ENCODE peak calls at places on chromosomes 13 and 19, in nine cellular contexts. W, N, G, F, T, R, L, P and Y are unnamed samples.
A peak's percentile ranks its signal among the peaks of the same experiment; 100 is the strongest.

GRCh38 chr13:26257049-26257448 is 3.1 kb downstream of the CDK8 start:
- DNase-seq in N (no peak), G (no peak), F (no peak), R (no peak), P (peak; percentile 5), L (no peak), W (no peak), T (no peak), Y (no peak)

GRCh38 chr19:1018932-1019615 is 1.8 kb downstream of the TMEM259 start:
- DNase-seq in G (peak; percentile 32), P (no peak), T (no peak), R (no peak), W (no peak), L (no peak), N (no peak), F (no peak), Y (no peak)

GRCh38 chr19:1864480-1865171 is 1.2 kb upstream of the KLF16 start:
- DNase-seq in G (peak; percentile 75), T (peak; percentile 76), F (peak; percentile 66), W (peak; percentile 56), P (peak; percentile 82), N (no peak), L (peak; percentile 65), R (peak; percentile 40), Y (no peak)

GRCh38 chr13:73608157-73608516 is 526.1 kb downstream of the KLF12 start:
- DNase-seq in G (no peak), T (no peak), P (no peak), L (no peak), W (no peak), F (no peak), N (no peak), R (no peak), Y (no peak)

GRCh38 chr19:20612711-20613316 is 47.2 kb upstream of the ZNF737 start:
- DNase-seq in R (no peak), N (no peak), W (no peak), G (peak; percentile 28), F (no peak), L (no peak), T (no peak), P (no peak), Y (no peak)

GRCh38 chr19:1757468-1758230 is 4.3 kb downstream of the ONECUT3 start:
- DNase-seq in G (no peak), F (no peak), L (no peak), T (no peak), W (no peak), R (no peak), P (no peak), N (no peak), Y (no peak)

GRCh38 chr19:10510301-10510802 is 6.9 kb downstream of the S1PR5 start:
- DNase-seq in W (no peak), P (peak; percentile 44), G (no peak), L (peak; percentile 70), F (no peak), T (no peak), N (no peak), R (peak; percentile 37), Y (no peak)

GRCh38 chr19:9836021-9836420 is 903 bp downstream of the PIN1 start:
- DNase-seq in F (no peak), G (no peak), T (no peak), W (no peak), R (no peak), N (no peak), P (peak; percentile 35), L (no peak), Y (no peak)

GRCh38 chr13:19959141-19959830 is 759 bp downstream of the ZMYM2 start:
- DNase-seq in F (peak; percentile 46), N (no peak), G (peak; percentile 63), W (peak; percentile 77), T (peak; percentile 51), P (peak; percentile 73), R (peak; percentile 67), L (peak; percentile 70), Y (peak; percentile 7)

GRCh38 chr19:1097810-1098176 is 2.6 kb upstream of the POLR2E start:
- DNase-seq in R (no peak), N (no peak), G (no peak), F (no peak), L (no peak), P (no peak), W (no peak), T (no peak), Y (no peak)

GRCh38 chr13:41973247-41973741 is 12.4 kb upstream of the VWA8 start:
- DNase-seq in R (no peak), G (no peak), N (no peak), L (no peak), F (no peak), P (no peak), W (no peak), T (peak; percentile 18), Y (no peak)

GRCh38 chr13:43489168-43489730 is 297.5 kb downstream of the ENOX1 start:
- DNase-seq in F (no peak), L (no peak), T (peak; percentile 15), P (no peak), R (no peak), N (no peak), W (no peak), G (no peak), Y (no peak)

GRCh38 chr19:49758292-49758691 is 4.8 kb downstream of the TSKS start:
- DNase-seq in R (no peak), T (no peak), P (no peak), L (no peak), G (no peak), W (no peak), N (peak; percentile 26), F (no peak), Y (no peak)

GRCh38 chr13:31172001-31172400 is 10.3 kb upstream of the HSPH1 start:
- DNase-seq in W (no peak), P (no peak), F (no peak), R (no peak), T (no peak), L (no peak), G (no peak), N (no peak), Y (no peak)

GRCh38 chr19:7113233-7113632 is 43.7 kb downstream of the ZNF557 start:
- DNase-seq in P (no peak), G (no peak), F (no peak), T (no peak), N (no peak), R (no peak), L (no peak), W (no peak), Y (no peak)

GRCh38 chr19:7104783-7105447 is 35.4 kb downstream of the ZNF557 start:
- DNase-seq in L (no peak), F (no peak), R (no peak), G (no peak), W (no peak), P (peak; percentile 13), T (no peak), N (no peak), Y (no peak)

GRCh38 chr19:7106711-7107657 is 37.5 kb downstream of the ZNF557 start:
- DNase-seq in G (no peak), L (no peak), N (no peak), P (no peak), R (no peak), T (no peak), F (no peak), W (no peak), Y (no peak)

GRCh38 chr19:7112675-7113074 is 43.2 kb downstream of the ZNF557 start:
- DNase-seq in T (no peak), W (no peak), G (no peak), N (no peak), P (no peak), F (no peak), L (no peak), R (no peak), Y (no peak)

GRCh38 chr19:7109678-7110289 is 40.3 kb downstream of the ZNF557 start:
- DNase-seq in R (no peak), P (no peak), W (no peak), T (no peak), G (no peak), N (no peak), L (no peak), F (no peak), Y (no peak)
- H3K27ac ChIP-seq in R (no peak overlapping the region), P (no peak overlapping the region), W (no peak overlapping the region), T (no peak overlapping the region), G (no peak overlapping the region), N (no peak overlapping the region), L (no peak overlapping the region), F (no peak overlapping the region), Y (no peak overlapping the region)

GRCh38 chr19:7869910-7870511 is 4.2 kb downstream of the PRR36 start:
- DNase-seq in P (peak; percentile 89), T (peak; percentile 29), G (peak; percentile 82), R (peak; percentile 42), L (peak; percentile 63), F (no peak), N (no peak), W (no peak), Y (no peak)

GRCh38 chr19:7871530-7872305 is 2.5 kb downstream of the PRR36 start:
- DNase-seq in W (no peak), P (peak; percentile 84), L (peak; percentile 87), G (peak; percentile 98), R (peak; percentile 81), N (peak; percentile 70), F (peak; percentile 85), T (peak; percentile 88), Y (no peak)

GRCh38 chr19:7869453-7869909 is 4.7 kb downstream of the PRR36 start:
- DNase-seq in F (no peak), P (peak; percentile 75), N (no peak), L (peak; percentile 84), W (no peak), T (peak; percentile 30), R (peak; percentile 75), G (peak; percentile 83), Y (no peak)

GRCh38 chr19:7871280-7871529 is 3.0 kb downstream of the PRR36 start:
- DNase-seq in G (no peak), F (no peak), N (no peak), W (no peak), P (peak; percentile 67), L (no peak), T (no peak), R (no peak), Y (no peak)

GRCh38 chr19:7870571-7871279 is 3.5 kb downstream of the PRR36 start:
- DNase-seq in R (peak; percentile 48), W (no peak), T (peak; percentile 33), N (no peak), L (peak; percentile 48), P (peak; percentile 94), F (no peak), G (peak; percentile 71), Y (no peak)
- H3K27ac ChIP-seq in R (no peak overlapping the region), W (no peak overlapping the region), T (no peak overlapping the region), N (no peak overlapping the region), L (no peak overlapping the region), P (peak overlapping the region; percentile 39), F (no peak overlapping the region), G (peak overlapping the region; percentile 81), Y (no peak overlapping the region)

DNA sequence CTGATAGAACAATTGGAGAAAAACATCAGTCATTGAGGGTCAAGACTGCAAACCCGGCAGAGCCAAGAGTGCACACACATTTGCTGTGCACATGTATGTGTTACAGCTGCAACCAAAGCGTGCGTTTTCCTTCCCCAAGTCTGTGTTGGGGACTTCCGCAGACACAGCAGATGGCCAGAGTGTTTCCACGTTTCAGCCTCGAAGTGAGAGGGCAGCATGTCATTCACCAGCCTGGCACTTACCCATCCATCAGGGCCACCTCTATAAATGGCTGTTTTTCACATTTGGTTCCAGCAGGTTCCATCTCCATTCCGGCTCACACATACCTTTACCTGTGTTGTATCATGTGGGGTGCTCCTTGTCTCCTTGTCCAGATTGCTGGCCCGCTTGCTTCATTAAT is 193.0 kb downstream of the TM9SF2 start:
- DNase-seq in P (no peak), G (no peak), N (no peak), R (no peak), F (no peak), T (no peak), L (no peak), W (no peak), Y (no peak)
- H3K27ac ChIP-seq in P (no peak overlapping the region), G (no peak overlapping the region), N (no peak overlapping the region), R (no peak overlapping the region), F (no peak overlapping the region), T (no peak overlapping the region), L (no peak overlapping the region), W (no peak overlapping the region), Y (no peak overlapping the region)

GRCh38 chr19:7855426-7856276 is 18.5 kb downstream of the PRR36 start:
- DNase-seq in F (no peak), W (no peak), P (no peak), T (no peak), R (no peak), N (no peak), L (no peak), G (no peak), Y (no peak)
- H3K27ac ChIP-seq in F (no peak overlapping the region), W (peak overlapping the region; percentile 53), P (no peak overlapping the region), T (no peak overlapping the region), R (no peak overlapping the region), N (no peak overlapping the region), L (no peak overlapping the region), G (no peak overlapping the region), Y (no peak overlapping the region)